ENCODE peak calls at places on chromosomes 11 and 22, in nine cellular contexts. B is GM12865, K is HFFc6, J is neural crest cell, I is A549, N is breast epithelium, U is dorsolateral prefrontal cortex, A is AG04450, Z is transverse colon. Q is an unnamed sample.

GRCh38 chr11:120608760-120609211 is 97.2 kb downstream of the GRIK4 start:
- DNase-seq in Z (peak), U (no peak), B (no peak), A (no peak), J (no peak), N (no peak), I (no peak), K (no peak), Q (no peak)

GRCh38 chr22:38163844-38164577 is 17.6 kb downstream of the PLA2G6 start:
- DNase-seq in K (no peak), U (no peak), A (no peak), B (no peak), Z (no peak), I (no peak), N (no peak), J (no peak), Q (no peak)

GRCh38 chr11:115342142-115342541 is 162.1 kb downstream of the CADM1 start:
- DNase-seq in U (no peak), J (no peak), I (no peak), Z (no peak), A (no peak), N (no peak), K (no peak), B (no peak), Q (no peak)

GRCh38 chr11:4643682-4644081 is at the start of gene OR51E1:
- DNase-seq in I (no peak), J (no peak), B (no peak), K (no peak), U (no peak), N (no peak), Z (no peak), A (no peak), Q (no peak)

GRCh38 chr11:34825670-34826383 is 90.4 kb downstream of the APIP start:
- DNase-seq in J (no peak), A (no peak), I (no peak), K (no peak), N (no peak), Z (peak), B (no peak), U (no peak), Q (no peak)

GRCh38 chr22:17938484-17938924 is 85.9 kb downstream of the MICAL3 start:
- DNase-seq in N (no peak), B (no peak), Z (no peak), K (no peak), J (no peak), I (no peak), A (no peak), U (no peak), Q (no peak)

GRCh38 chr11:124961972-124962609 is 8.1 kb downstream of the CCDC15 start:
- DNase-seq in J (no peak), B (peak), A (peak), I (peak), N (no peak), K (peak), U (no peak), Z (no peak), Q (no peak)

GRCh38 chr22:45626198-45626651 is 45.4 kb upstream of the ATXN10 start:
- DNase-seq in Z (peak), B (no peak), N (no peak), I (peak), K (no peak), U (no peak), J (no peak), A (no peak), Q (no peak)

GRCh38 chr11:88282789-88283188 is 54.7 kb downstream of the CTSC start:
- DNase-seq in A (no peak), B (no peak), K (no peak), U (no peak), J (no peak), Z (no peak), I (no peak), N (no peak), Q (no peak)

GRCh38 chr11:122743949-122744876 is 88.7 kb downstream of the UBASH3B start:
- DNase-seq in J (no peak), B (peak), I (no peak), U (no peak), A (no peak), N (no peak), Z (peak), K (no peak), Q (no peak)

GRCh38 chr11:2825261-2825885 is 60.2 kb downstream of the CDKN1C start:
- DNase-seq in U (no peak), K (peak), J (no peak), A (peak), N (peak), Z (peak), B (no peak), I (no peak), Q (no peak)

GRCh38 chr11:76632492-76632891 is 38.1 kb downstream of the LRRC32 start:
- DNase-seq in U (no peak), Z (no peak), K (no peak), N (no peak), I (no peak), J (no peak), A (no peak), B (no peak), Q (no peak)

GRCh38 chr11:2975594-2975993 is 16.5 kb downstream of the NAP1L4 start:
- DNase-seq in N (no peak), K (peak), J (no peak), B (peak), I (peak), Z (no peak), U (peak), A (no peak), Q (no peak)

GRCh38 chr11:46315033-46315738 is 32.1 kb upstream of the DGKZ start:
- DNase-seq in I (peak), J (peak), N (peak), A (no peak), Z (peak), U (no peak), B (peak), K (peak), Q (peak)

GRCh38 chr11:61106906-61107470 is 4.7 kb downstream of the CD5 start:
- DNase-seq in K (no peak), I (no peak), U (no peak), B (no peak), J (no peak), A (no peak), Z (no peak), N (no peak), Q (no peak)

GRCh38 chr22:28341001-28341400 is 338.6 kb downstream of the TTC28 start:
- DNase-seq in J (no peak), I (no peak), N (no peak), A (no peak), B (no peak), U (no peak), Z (no peak), K (peak), Q (no peak)

GRCh38 chr11:76659672-76660532 is 10.6 kb downstream of the LRRC32 start:
- DNase-seq in I (no peak), J (no peak), U (no peak), A (no peak), Z (peak), B (no peak), N (peak), K (no peak), Q (no peak)

GRCh38 chr11:70878366-70878765 is 374.0 kb downstream of the SHANK2 start:
- DNase-seq in B (no peak), A (no peak), J (no peak), N (no peak), K (no peak), Z (no peak), U (no peak), I (no peak), Q (no peak)

GRCh38 chr11:131041331-131042040 is 125.2 kb upstream of the SNX19 start:
- DNase-seq in Z (no peak), I (no peak), B (no peak), J (no peak), A (no peak), N (no peak), K (no peak), U (no peak), Q (no peak)

GRCh38 chr11:73564903-73565302 is 33.0 kb downstream of the FAM168A start:
- DNase-seq in A (no peak), I (no peak), K (no peak), U (no peak), J (no peak), B (no peak), N (no peak), Z (no peak), Q (no peak)

GRCh38 chr11:113553235-113553634 is 78.0 kb upstream of the DRD2 start:
- DNase-seq in A (peak), B (no peak), Z (no peak), J (no peak), I (no peak), N (no peak), K (peak), U (no peak), Q (no peak)

GRCh38 chr11:10477690-10478046 is 22.6 kb downstream of the AMPD3 start:
- DNase-seq in A (no peak), U (no peak), N (peak), Z (no peak), J (no peak), B (no peak), K (no peak), I (no peak), Q (no peak)

GRCh38 chr22:30253205-30253852 is 6.8 kb upstream of the LIF start:
- DNase-seq in A (no peak), K (no peak), N (no peak), Z (peak), B (no peak), J (peak), U (peak), I (peak), Q (no peak)

GRCh38 chr22:30922151-30922611 is 46.4 kb downstream of the MORC2 start:
- DNase-seq in J (no peak), U (no peak), N (no peak), A (no peak), I (no peak), K (no peak), B (peak), Z (peak), Q (no peak)

GRCh38 chr22:48691431-48691851 is 1136.2 kb downstream of the BRD1 start:
- DNase-seq in U (no peak), A (no peak), Z (no peak), I (no peak), N (no peak), K (no peak), B (no peak), J (no peak), Q (no peak)
- TF ChIP-seq CTCF in U (no peak), A (no peak), Z (no peak), I (no peak), N (no peak), K (no peak), B (no peak), J (no peak), Q (no peak)

GRCh38 chr22:39905686-39906085 is 4.8 kb downstream of the GRAP2 start:
- DNase-seq in B (no peak), Z (no peak), N (no peak), U (no peak), J (no peak), I (no peak), K (no peak), A (no peak), Q (no peak)
- TF ChIP-seq CTCF in B (no peak), Z (no peak), N (no peak), U (no peak), J (no peak), I (no peak), K (no peak), A (no peak), Q (no peak)

DNA sequence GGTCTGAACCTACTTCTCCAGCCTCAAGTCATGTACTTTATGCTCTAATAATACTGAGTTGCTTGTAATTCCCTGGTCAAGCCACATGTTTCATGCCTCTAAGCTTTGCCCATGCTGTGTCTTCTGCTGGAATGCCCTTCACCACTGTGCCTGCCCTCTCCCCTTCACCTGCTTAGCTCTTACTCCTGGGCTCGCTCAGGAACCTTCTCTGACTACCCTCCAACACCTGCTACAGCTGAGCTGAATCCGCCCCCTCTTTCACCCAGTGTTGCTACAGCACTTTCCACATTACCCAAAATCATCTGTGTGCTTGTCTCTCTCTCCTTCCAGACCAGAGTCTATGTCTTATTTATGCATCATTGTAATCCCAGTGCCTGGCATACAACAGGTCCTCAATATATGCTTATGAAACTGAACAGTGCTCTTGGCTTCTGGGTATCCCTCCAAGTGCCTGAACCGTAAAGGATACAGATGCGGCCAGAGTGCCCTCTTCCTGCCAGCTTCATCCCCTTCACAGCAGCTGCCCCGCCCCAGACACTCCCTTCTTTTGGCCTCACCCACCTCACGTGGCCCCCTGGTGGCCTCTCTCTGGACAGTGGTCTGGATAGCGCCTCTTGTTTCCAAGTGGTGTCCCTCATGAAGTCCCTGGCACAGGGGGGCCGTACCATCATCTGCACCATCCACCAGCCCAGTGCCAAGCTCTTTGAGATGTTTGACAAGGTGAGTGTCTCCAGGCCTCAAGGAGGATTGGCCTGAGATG is 7.1 kb downstream of the ABCG4 start:
- DNase-seq in Z (peak), U (no peak), N (no peak), J (no peak), I (peak), K (no peak), A (no peak), B (peak), Q (no peak)
- TF ChIP-seq CTCF in Z (peak), U (no peak), N (no peak), J (peak), I (no peak), K (peak), A (peak), B (no peak), Q (peak)

GRCh38 chr22:24109649-24110048 is 71.6 kb upstream of the SUSD2 start:
- DNase-seq in Z (peak), A (no peak), U (no peak), J (no peak), B (no peak), I (no peak), N (no peak), K (no peak), Q (no peak)

GRCh38 chr22:24108073-24108472 is 73.2 kb upstream of the SUSD2 start:
- DNase-seq in U (no peak), Z (no peak), N (no peak), B (no peak), I (no peak), A (no peak), K (no peak), J (no peak), Q (no peak)

GRCh38 chr22:24106385-24107381 is 74.6 kb upstream of the SUSD2 start:
- DNase-seq in I (no peak), A (no peak), J (no peak), N (no peak), Z (peak), U (no peak), K (no peak), B (peak), Q (no peak)

GRCh38 chr22:24105661-24106060 is 75.6 kb upstream of the SUSD2 start:
- DNase-seq in N (no peak), A (no peak), J (no peak), Z (no peak), B (no peak), K (no peak), U (no peak), I (no peak), Q (no peak)

DNA sequence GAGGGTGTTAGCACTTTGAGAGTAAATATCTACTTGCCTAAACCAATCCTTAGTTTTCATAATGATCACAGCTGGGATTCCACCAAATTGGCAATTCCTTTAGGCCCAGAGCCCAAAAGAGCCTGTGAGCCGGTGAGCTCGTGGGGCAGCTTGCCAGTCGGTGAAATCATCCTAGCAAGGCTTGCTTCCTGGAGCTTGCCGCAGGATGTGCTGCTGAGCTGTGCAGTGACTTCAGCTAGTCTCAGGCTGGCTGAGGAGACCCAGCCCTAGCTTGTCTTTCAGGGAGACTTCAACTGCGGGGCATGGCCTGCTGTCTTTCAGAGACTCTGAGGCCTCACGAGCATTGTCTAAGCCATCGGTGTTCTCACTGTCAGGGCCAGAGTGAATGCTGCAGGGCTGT is 73.6 kb upstream of the SUSD2 start:
- DNase-seq in A (peak), Z (peak), K (peak), B (no peak), U (peak), I (no peak), J (no peak), N (peak), Q (no peak)
- TF ChIP-seq CTCF in A (peak), Z (no peak), K (no peak), B (no peak), U (peak), I (no peak), J (no peak), N (peak), Q (no peak)

GRCh38 chr11:74694136-74694535 is 37.1 kb downstream of the CHRDL2 start:
- DNase-seq in I (no peak), U (no peak), N (no peak), Z (no peak), J (no peak), B (no peak), A (no peak), K (no peak), Q (no peak)
- TF ChIP-seq CTCF in I (peak), U (no peak), N (no peak), Z (no peak), J (no peak), B (no peak), A (peak), K (peak), Q (no peak)

DNA sequence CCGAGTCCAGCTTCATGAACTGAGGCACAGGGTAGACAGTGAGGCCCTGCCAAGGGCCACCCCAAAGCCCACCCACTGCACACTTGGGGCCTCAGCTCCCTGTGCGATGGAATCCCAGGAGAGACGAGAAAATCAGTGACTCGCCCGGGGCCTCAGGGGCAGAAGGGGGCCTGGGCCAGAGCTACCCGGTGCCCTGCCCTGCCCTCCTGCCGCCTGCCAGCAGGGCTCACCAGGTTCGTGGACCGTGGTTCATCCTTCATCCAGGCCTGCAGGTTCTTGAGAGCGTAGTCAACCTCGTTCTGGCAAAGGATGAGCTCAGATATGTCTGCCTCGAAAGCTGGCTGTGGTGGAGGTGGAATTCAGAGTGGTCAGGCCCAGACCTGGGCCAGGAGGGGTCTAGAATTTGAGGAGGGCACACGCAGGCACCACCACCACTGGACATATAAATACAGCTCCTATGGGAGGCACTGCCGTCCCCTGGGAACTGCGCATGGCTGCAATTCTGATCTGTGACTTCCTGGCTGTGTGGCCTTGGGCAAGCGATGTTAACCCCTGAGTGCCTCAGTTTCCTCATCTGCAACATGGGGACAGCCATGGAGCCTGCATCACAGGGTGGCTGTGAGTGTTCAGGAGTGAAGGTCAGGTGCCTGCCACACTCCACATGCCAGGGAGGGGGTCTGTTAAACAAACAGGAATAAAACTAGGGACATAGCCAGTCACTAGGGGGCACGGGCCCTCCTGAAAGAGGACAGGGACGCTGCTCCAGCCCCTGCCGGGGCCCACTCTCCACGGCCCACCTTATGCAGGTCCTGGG is 7.5 kb downstream of the ALDH3B2 start:
- DNase-seq in U (no peak), J (no peak), N (no peak), Z (no peak), I (no peak), B (no peak), A (no peak), K (no peak), Q (no peak)
- TF ChIP-seq CTCF in U (no peak), J (no peak), N (no peak), Z (no peak), I (no peak), B (no peak), A (no peak), K (no peak), Q (no peak)

GRCh38 chr22:43882122-43882767 is 9.6 kb downstream of the PNPLA5 start:
- DNase-seq in Z (no peak), I (no peak), J (no peak), N (peak), U (no peak), B (no peak), A (no peak), K (no peak), Q (no peak)

GRCh38 chr22:43884600-43885318 is 7.1 kb downstream of the PNPLA5 start:
- DNase-seq in Z (peak), I (peak), J (peak), K (no peak), B (peak), A (no peak), U (peak), N (peak), Q (peak)

GRCh38 chr22:43883719-43884415 is 7.9 kb downstream of the PNPLA5 start:
- DNase-seq in U (no peak), J (no peak), Z (no peak), B (no peak), I (no peak), K (no peak), A (no peak), N (peak), Q (no peak)

GRCh38 chr22:43881091-43882061 is 10.4 kb downstream of the PNPLA5 start:
- DNase-seq in J (no peak), Z (no peak), K (no peak), N (peak), U (no peak), B (no peak), I (no peak), A (no peak), Q (no peak)

DNA sequence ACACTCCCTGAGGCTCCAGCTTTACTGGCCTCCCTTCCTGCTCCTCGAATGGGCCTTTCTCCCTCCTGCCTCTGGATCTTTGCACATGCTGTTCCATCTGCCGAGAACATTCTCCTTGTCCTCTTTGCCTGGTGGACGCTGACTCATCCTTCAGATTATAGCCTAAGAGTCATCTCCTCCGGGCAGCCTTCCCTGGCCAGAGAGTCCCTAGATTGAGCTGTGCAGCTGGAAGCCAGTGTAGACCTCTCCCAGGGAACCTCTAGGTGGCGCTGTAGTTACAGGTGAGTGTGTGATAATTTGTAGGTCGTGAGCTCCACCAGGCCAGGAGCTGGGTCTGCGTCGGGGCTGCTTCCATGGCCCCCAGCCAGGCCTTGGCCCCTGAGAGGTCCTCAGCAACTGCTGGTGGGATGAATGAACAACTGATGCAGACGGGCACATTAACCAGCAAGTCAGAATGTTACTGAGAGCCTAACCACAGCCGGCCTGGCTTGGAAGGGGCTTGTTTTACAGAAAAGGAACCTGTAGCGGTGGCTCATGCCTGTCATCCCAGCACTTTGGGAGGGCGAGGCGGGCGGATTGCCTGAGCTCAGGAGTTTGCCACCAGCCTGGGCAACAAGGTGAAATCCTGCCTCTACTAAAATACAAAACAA is 8.7 kb downstream of the PNPLA5 start:
- DNase-seq in U (peak), B (peak), Z (peak), N (peak), J (peak), A (no peak), I (peak), K (peak), Q (peak)
- TF ChIP-seq CTCF in U (peak), B (peak), Z (peak), N (peak), J (peak), A (peak), I (peak), K (peak), Q (peak)

Q was measured in progenitor cell of endocrine pancreas.